ENCODE peak calls at places on chromosomes 7 and 10, in nine cellular contexts. O is iPS-NIHi11, Y is adipocyte, R is foreskin keratinocyte, W is T-helper 9 cell, B is HCT116, S is NCI-H1694 treated with DMSO at 0.1 percent for 48 hours, C is NCI-H2029, F is AG09319. E is an unnamed sample.

GRCh38 chr7:71828361-71828760 is 583.8 kb downstream of the CALN1 start:
- DNase-seq in O (no peak), Y (no peak), R (no peak), W (no peak), B (no peak), S (no peak), C (no peak), F (no peak), E (no peak)

GRCh38 chr7:108201766-108202165 is 71.6 kb upstream of the LAMB4 start:
- DNase-seq in O (no peak), Y (no peak), R (no peak), W (no peak), B (no peak), S (no peak), C (no peak), F (no peak), E (no peak)

GRCh38 chr7:74185016-74185415 is 10.9 kb downstream of the EIF4H start:
- DNase-seq in O (no peak), Y (no peak), R (no peak), W (no peak), B (no peak), S (no peak), C (no peak), F (no peak), E (no peak)

GRCh38 chr10:86730227-86730626 is 26.2 kb upstream of the BMPR1A start:
- DNase-seq in O (no peak), Y (no peak), R (no peak), W (no peak), B (no peak), S (no peak), C (peak), F (no peak), E (no peak)

GRCh38 chr10:11146402-11147171 is 128.9 kb downstream of the CELF2 start:
- DNase-seq in O (no peak), Y (no peak), R (no peak), W (no peak), B (no peak), S (no peak), C (no peak), F (no peak), E (no peak)

GRCh38 chr7:91942312-91942711 is 1.6 kb downstream of the AKAP9 start:
- DNase-seq in O (no peak), Y (no peak), R (no peak), W (no peak), B (no peak), S (no peak), C (no peak), F (no peak), E (no peak)

GRCh38 chr10:25522946-25523608 is 348.3 kb downstream of the GPR158 start:
- DNase-seq in O (peak), Y (no peak), R (peak), W (no peak), B (no peak), S (no peak), C (no peak), F (no peak), E (no peak)

GRCh38 chr10:33746878-33747277 is 412.4 kb upstream of the NRP1 start:
- DNase-seq in O (no peak), Y (peak), R (peak), W (no peak), B (no peak), S (no peak), C (no peak), F (no peak), E (no peak)

GRCh38 chr7:2800923-2801682 is 43.0 kb downstream of the GNA12 start:
- DNase-seq in O (no peak), Y (no peak), R (no peak), W (no peak), B (no peak), S (no peak), C (no peak), F (no peak), E (no peak)

GRCh38 chr7:23212395-23212794 is 30.5 kb downstream of the NUP42 start:
- DNase-seq in O (no peak), Y (no peak), R (no peak), W (no peak), B (no peak), S (no peak), C (no peak), F (no peak), E (no peak)

GRCh38 chr10:86343761-86344160 is 22.8 kb downstream of the GRID1 start:
- DNase-seq in O (no peak), Y (no peak), R (no peak), W (no peak), B (no peak), S (no peak), C (no peak), F (no peak), E (no peak)

GRCh38 chr7:134865001-134865845 is 85.8 kb downstream of the CALD1 start:
- DNase-seq in O (peak), Y (peak), R (no peak), W (no peak), B (no peak), S (no peak), C (no peak), F (no peak), E (no peak)

GRCh38 chr7:37656913-37657530 is 26.5 kb upstream of the GPR141 start:
- DNase-seq in O (no peak), Y (no peak), R (no peak), W (no peak), B (no peak), S (no peak), C (no peak), F (no peak), E (no peak)

GRCh38 chr10:3429651-3430050 is 257.1 kb upstream of the PITRM1 start:
- DNase-seq in O (no peak), Y (no peak), R (no peak), W (no peak), B (no peak), S (no peak), C (no peak), F (no peak), E (no peak)

GRCh38 chr10:89280501-89280900 is 21.3 kb upstream of the IFIT2 start:
- DNase-seq in O (no peak), Y (no peak), R (no peak), W (no peak), B (no peak), S (no peak), C (no peak), F (no peak), E (no peak)

GRCh38 chr7:130141161-130141857 is 63.9 kb downstream of the TMEM209 start:
- DNase-seq in O (peak), Y (peak), R (peak), W (peak), B (no peak), S (no peak), C (peak), F (no peak), E (no peak)

GRCh38 chr7:155418941-155419755 is 38.8 kb upstream of the EN2 start:
- DNase-seq in O (no peak), Y (no peak), R (no peak), W (no peak), B (no peak), S (no peak), C (no peak), F (no peak), E (no peak)

GRCh38 chr10:29725133-29725720 is 90.5 kb upstream of the SVIL start:
- DNase-seq in O (no peak), Y (no peak), R (no peak), W (no peak), B (no peak), S (no peak), C (no peak), F (no peak), E (no peak)

GRCh38 chr10:25492040-25492439 is 317.2 kb downstream of the GPR158 start:
- DNase-seq in O (no peak), Y (no peak), R (no peak), W (no peak), B (no peak), S (no peak), C (no peak), F (no peak), E (no peak)

GRCh38 chr7:93055543-93056107 is 62.2 kb downstream of the SAMD9 start:
- DNase-seq in O (peak), Y (peak), R (peak), W (no peak), B (no peak), S (peak), C (peak), F (no peak), E (peak)

GRCh38 chr10:73577788-73578187 is 13.4 kb downstream of the USP54 start:
- DNase-seq in O (peak), Y (peak), R (peak), W (no peak), B (no peak), S (no peak), C (no peak), F (no peak), E (no peak)